ENCODE peak calls at places on chromosomes 4 and X, in nine cellular contexts. I is H7; R is EL; W is stimulated activated CD8-positive, alpha-beta memory T cell treated with anti-CD3 and anti-CD28 coated beads, Interleukin-2, amount 100 ng/mL, for 1 hour; D is hypothalamus; F is HEK293T; K is mucosa of descending colon; T is ELR; J is CD4-positive, alpha-beta T cell. U is an unnamed sample.

GRCh38 chrX:13215729-13216128 is 104.1 kb downstream of the ATXN3L start:
- DNase-seq in F (no peak), K (no peak), T (peak), J (no peak), I (no peak), W (no peak), R (peak), D (no peak), U (no peak)

GRCh38 chrX:7330971-7331746 is 183.2 kb upstream of the PUDP start:
- DNase-seq in D (no peak), I (no peak), F (no peak), T (peak), K (no peak), R (peak), W (no peak), J (no peak), U (no peak)

GRCh38 chrX:39759526-39760224 is 338.1 kb downstream of the BCOR start:
- DNase-seq in W (no peak), J (no peak), T (peak), F (no peak), D (no peak), K (no peak), R (peak), I (peak), U (peak)

GRCh38 chrX:63513825-63514574 is 162.9 kb upstream of the SPIN4 start:
- DNase-seq in T (no peak), F (no peak), J (no peak), R (peak), I (no peak), D (no peak), K (no peak), W (no peak), U (no peak)

GRCh38 chr4:1448589-1449420 is 42.6 kb upstream of the NKX1-1 start:
- DNase-seq in W (no peak), T (no peak), D (no peak), J (no peak), K (peak), F (no peak), R (no peak), I (peak), U (no peak)

GRCh38 chr4:8325284-8325973 is 55.9 kb downstream of the HTRA3 start:
- DNase-seq in F (no peak), I (no peak), K (no peak), D (no peak), R (peak), W (no peak), J (no peak), T (no peak), U (no peak)

GRCh38 chrX:154481195-154481594 is 2.1 kb upstream of the LAGE3 start:
- DNase-seq in D (no peak), F (no peak), R (no peak), T (no peak), J (no peak), W (no peak), I (no peak), K (no peak), U (peak)

GRCh38 chrX:84162401-84162800 is 25.6 kb downstream of the RPS6KA6 start:
- DNase-seq in J (no peak), F (no peak), K (no peak), W (no peak), I (no peak), R (no peak), D (no peak), T (no peak), U (no peak)

GRCh38 chrX:46673596-46673995 is 85.3 kb downstream of the SLC9A7 start:
- DNase-seq in K (no peak), J (no peak), R (no peak), I (no peak), T (no peak), W (no peak), D (no peak), F (no peak), U (no peak)

GRCh38 chrX:1393871-1394615 is 2.1 kb upstream of the SLC25A6 start:
- DNase-seq in D (no peak), J (no peak), R (no peak), T (no peak), I (no peak), K (peak), W (no peak), F (no peak), U (no peak)

GRCh38 chrX:18984381-18985185 is 669 bp upstream of the PHKA2 start:
- DNase-seq in F (peak), D (peak), I (peak), K (peak), J (peak), W (peak), R (peak), T (peak), U (peak)

GRCh38 chr4:153788064-153788418 is 842 bp downstream of the SFRP2 start:
- DNase-seq in F (no peak), I (peak), T (no peak), J (no peak), R (no peak), D (no peak), W (no peak), K (peak), U (no peak)

GRCh38 chr4:174749091-174749490 is 80.0 kb downstream of the GLRA3 start:
- DNase-seq in K (no peak), R (peak), D (no peak), J (no peak), F (no peak), T (peak), W (no peak), I (no peak), U (no peak)

GRCh38 chr4:47135210-47135609 is 103.8 kb downstream of the GABRB1 start:
- DNase-seq in I (no peak), R (no peak), D (no peak), K (no peak), W (no peak), T (no peak), F (no peak), J (no peak), U (no peak)

GRCh38 chr4:156738756-156739155 is 232.8 kb downstream of the PDGFC start:
- DNase-seq in J (no peak), W (no peak), K (no peak), T (no peak), D (no peak), F (no peak), I (no peak), R (no peak), U (no peak)

GRCh38 chrX:136531951-136532350 is at the start of gene VGLL1:
- DNase-seq in I (no peak), W (no peak), F (no peak), T (no peak), D (no peak), K (no peak), R (no peak), J (no peak), U (no peak)

GRCh38 chr4:1208970-1209704 is 36.8 kb upstream of the SPON2 start:
- DNase-seq in T (no peak), W (no peak), J (no peak), D (no peak), I (peak), F (no peak), R (no peak), K (peak), U (no peak)

U was measured in OCI-LY7.